ENCODE peak calls at places on chromosomes 6 and 20, in six cellular contexts. Y, V, F, W, P and S are unnamed samples.

GRCh38 chr6:16766043-16766521 is 4.8 kb upstream of the ATXN1 start:
- DNase-seq in Y (peak; percentile 83), V (peak; percentile 98), F (peak; percentile 58), W (no peak), P (peak; percentile 95), S (no peak)

GRCh38 chr6:154469306-154469935 is 41.1 kb downstream of the CNKSR3 start:
- DNase-seq in Y (no peak), V (no peak), F (no peak), W (no peak), P (no peak), S (no peak)

GRCh38 chr6:57097596-57097995 is 7.6 kb downstream of the ZNF451 start:
- DNase-seq in Y (no peak), V (no peak), F (peak; percentile 48), W (no peak), P (peak; percentile 17), S (no peak)

GRCh38 chr6:140281236-140281635 is 906.8 kb upstream of the CITED2 start:
- DNase-seq in Y (no peak), V (no peak), F (no peak), W (no peak), P (no peak), S (no peak)

GRCh38 chr20:59664389-59665055 is 60.2 kb downstream of the PHACTR3 start:
- DNase-seq in Y (no peak), V (no peak), F (no peak), W (no peak), P (no peak), S (no peak)

GRCh38 chr6:138724015-138724414 is 49.6 kb upstream of the CCDC28A start:
- DNase-seq in Y (peak; percentile 28), V (no peak), F (peak; percentile 91), W (peak; percentile 14), P (peak; percentile 82), S (peak; percentile 60)

GRCh38 chr6:132651062-132651461 is 7.9 kb downstream of the TAAR1 start:
- DNase-seq in Y (no peak), V (no peak), F (no peak), W (no peak), P (no peak), S (no peak)

GRCh38 chr6:149965191-149966020 is 1.7 kb downstream of the ULBP1 start:
- DNase-seq in Y (no peak), V (no peak), F (peak; percentile 23), W (no peak), P (no peak), S (no peak)

GRCh38 chr6:7051780-7052440 is 55.9 kb upstream of the RREB1 start:
- DNase-seq in Y (no peak), V (no peak), F (peak; percentile 56), W (peak; percentile 71), P (peak; percentile 9), S (no peak)

GRCh38 chr20:56627122-56628014 is 1.7 kb upstream of the TFAP2C start:
- DNase-seq in Y (no peak), V (no peak), F (no peak), W (no peak), P (no peak), S (no peak)

GRCh38 chr20:42204261-42204660 is 586.1 kb upstream of the CHD6 start:
- DNase-seq in Y (no peak), V (no peak), F (no peak), W (peak; percentile 7), P (no peak), S (no peak)

GRCh38 chr6:1787109-1787466 is 177.4 kb downstream of the FOXC1 start:
- DNase-seq in Y (no peak), V (no peak), F (no peak), W (no peak), P (no peak), S (no peak)

GRCh38 chr6:157512081-157512682 is 131.2 kb downstream of the ZDHHC14 start:
- DNase-seq in Y (no peak), V (no peak), F (no peak), W (no peak), P (no peak), S (no peak)

GRCh38 chr20:46213946-46214830 is 94.1 kb downstream of the CDH22 start:
- DNase-seq in Y (no peak), V (no peak), F (no peak), W (peak; percentile 12), P (no peak), S (no peak)

GRCh38 chr6:22322103-22322882 is 25.5 kb upstream of the PRL start:
- DNase-seq in Y (no peak), V (no peak), F (peak; percentile 70), W (no peak), P (no peak), S (no peak)

GRCh38 chr20:25237610-25238318 is 10.1 kb upstream of the PYGB start:
- DNase-seq in Y (peak; percentile 94), V (peak; percentile 99), F (peak; percentile 99), W (no peak), P (peak; percentile 99), S (peak; percentile 96)

GRCh38 chr6:119672725-119673124 is 323.2 kb upstream of the MAN1A1 start:
- DNase-seq in Y (no peak), V (no peak), F (no peak), W (no peak), P (no peak), S (no peak)

GRCh38 chr6:87408721-87409155 is 966 bp downstream of the CFAP206 start:
- DNase-seq in Y (no peak), V (no peak), F (no peak), W (no peak), P (no peak), S (no peak)

GRCh38 chr6:87407531-87407895 is 259 bp upstream of the CFAP206 start:
- DNase-seq in Y (peak; percentile 12), V (no peak), F (peak; percentile 63), W (no peak), P (peak; percentile 51), S (no peak)

DNA sequence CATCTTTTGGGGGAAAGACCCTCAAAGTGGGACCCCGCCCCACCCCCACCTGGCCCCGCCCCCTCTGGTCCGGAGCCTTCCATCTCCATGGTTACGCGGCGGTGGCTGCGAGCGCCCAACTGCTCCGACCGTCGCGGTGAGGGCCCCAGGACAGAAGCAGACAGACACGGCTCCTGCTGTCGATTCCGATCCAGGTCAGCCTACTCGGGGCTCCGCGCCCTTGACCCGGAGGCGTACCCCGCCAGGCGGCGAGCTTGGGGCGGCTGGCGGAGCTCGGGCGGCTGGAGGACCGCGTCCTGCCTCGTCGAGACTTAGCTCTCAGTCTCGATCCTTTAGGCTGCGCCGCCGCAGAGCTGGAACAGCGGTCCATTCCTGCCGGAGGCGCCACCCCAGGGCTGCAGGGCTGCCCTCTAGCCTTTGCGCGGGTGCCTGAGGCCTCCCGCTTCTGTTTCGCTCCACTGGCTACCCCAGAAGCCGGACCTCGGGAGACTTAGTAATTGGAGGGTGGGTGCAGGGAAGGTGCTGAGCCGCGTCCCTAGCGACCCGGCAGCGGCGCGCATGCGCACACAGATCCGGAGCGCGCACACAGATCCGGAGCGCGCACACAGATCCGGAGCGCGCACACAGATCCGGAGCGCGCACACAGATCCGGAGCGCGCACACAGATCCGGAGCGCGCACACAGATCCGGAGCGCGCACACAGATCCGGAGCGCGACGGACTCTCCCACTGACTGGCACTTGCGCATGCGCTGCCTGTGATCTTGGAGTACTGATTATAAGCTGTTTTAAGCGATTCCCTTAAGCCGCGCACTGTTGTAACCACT is at the start of gene CFAP206:
- DNase-seq in Y (peak; percentile 73), V (peak; percentile 42), F (peak; percentile 93), W (peak; percentile 80), P (peak; percentile 71), S (peak; percentile 69)
- TF ChIP-seq CTCF in Y (no peak), V (peak; percentile 14), F (peak; percentile 25), W (no peak), P (no peak), S (peak; percentile 17)

DNA sequence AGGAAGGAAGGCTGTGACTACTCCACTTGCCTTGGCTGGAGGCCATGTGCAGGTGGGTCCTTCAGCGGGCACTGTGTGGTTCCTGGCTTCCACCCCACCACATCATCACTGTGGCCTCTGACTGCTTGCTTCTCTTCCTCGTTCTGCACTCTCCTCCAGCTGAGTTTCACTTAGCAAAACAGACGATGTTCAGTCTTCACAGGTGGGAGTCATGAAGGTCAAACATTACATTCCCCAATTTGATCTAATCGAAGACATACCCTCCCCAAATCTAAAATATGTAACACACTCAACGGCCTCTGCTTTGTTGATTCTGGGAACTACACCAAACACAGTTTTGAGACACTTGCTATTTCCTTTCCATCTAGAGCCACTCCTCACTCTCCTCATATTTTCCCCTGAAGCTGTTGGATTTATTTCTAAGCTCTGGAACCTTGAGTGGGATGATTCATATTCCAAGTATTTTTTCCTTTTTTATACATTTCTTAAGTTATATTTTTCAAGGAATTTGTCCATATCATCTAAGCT is 132.5 kb upstream of the FOXA2 start:
- DNase-seq in Y (no peak), V (no peak), F (peak; percentile 42), W (no peak), P (no peak), S (no peak)
- H3K4me3 ChIP-seq in Y (no peak overlapping the region), V (no peak overlapping the region), F (no peak overlapping the region), W (no peak overlapping the region), P (no peak overlapping the region), S (no peak overlapping the region)

DNA sequence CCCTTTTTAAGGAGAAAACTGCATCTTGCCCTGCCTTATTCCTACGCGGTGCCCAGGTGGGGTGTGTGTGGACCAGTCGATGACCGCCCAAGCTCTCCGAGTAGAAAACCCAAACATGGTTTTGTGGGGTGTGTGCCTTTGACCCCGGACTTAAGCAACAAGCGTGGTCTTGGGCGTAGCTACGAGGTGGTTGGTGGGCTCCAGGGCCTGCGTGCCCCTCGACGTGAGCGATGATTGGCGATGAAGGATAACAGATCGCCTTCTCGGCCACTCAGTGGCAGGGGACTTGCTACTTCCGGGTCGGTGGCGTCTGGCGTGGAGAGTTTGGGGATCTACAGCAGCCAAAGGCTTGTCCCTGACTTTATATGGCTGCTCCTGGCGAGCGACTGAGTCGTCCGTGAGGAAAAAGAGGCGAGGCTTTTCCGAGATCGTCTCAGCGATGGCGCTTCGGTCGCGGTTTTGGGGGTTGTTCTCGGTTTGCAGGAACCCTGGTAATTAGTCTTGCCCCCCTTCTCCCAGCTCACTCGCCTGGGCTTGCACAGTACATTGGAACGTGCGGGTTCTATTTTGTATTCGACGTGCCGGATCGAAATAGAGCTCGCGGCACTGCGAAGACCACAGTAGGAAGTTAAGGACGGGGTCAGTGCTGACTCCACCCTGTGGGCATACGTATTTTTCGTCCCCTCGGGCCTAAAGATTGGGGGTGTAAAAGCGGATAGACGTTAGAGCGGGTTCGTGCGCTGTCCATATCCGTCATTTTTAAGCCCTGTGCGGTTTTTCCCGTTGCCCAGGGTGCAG is at the start of gene MRPL18:
- DNase-seq in Y (peak; percentile 97), V (peak; percentile 94), F (peak; percentile 99), W (peak; percentile 91), P (peak; percentile 97), S (peak; percentile 95)
- TF ChIP-seq CTCF in Y (no peak), V (no peak), F (no peak), W (no peak), P (no peak), S (no peak)

DNA sequence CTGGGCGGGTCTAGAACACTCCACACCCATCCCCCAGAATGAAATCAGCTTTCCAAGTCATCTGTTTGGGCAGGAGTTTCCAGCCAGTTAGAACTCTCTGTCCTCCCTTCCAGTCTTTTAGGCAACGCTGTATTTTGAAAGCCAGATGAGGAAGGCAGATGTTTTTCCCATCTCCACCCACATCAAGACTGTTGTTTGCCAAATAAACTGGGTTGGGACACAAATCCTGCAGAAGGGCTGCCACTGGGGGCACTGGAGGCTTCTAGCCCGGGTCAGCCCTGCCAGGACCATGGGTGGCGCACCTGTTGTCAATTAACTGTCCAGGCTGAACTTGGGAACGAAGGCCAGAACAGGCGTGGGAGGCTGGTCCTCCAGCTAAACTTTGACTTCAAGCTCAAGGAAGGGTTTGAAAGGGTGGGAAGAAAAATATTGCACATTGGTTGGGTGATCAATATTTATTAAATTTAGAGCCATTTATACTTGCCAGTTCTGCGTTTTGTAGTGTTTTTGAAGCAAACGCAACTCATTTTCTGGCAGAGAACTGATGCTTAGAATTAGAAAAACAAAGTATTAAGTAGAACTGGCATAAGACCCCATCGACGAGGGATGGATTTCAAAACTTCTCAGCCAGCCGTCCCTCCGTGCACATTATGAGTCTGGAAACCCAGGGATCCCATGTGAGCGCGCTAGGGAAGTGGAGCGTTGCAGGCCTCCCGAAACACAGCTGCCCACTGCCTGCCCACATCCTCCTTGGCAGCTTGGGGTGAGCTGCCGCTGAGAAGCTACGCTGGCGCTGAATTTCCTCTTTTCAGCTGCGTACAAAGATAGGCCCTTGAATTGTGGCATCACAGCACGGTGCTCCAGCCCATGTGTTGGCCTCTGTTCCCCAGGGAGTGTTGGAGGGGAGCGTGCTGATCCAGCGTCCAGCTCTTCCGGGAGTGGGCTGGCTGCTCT is 297.4 kb downstream of the QKI start:
- DNase-seq in Y (no peak), V (peak; percentile 59), F (no peak), W (peak; percentile 41), P (no peak), S (no peak)
- H3K4me3 ChIP-seq in Y (no peak overlapping the region), V (no peak overlapping the region), F (no peak overlapping the region), W (no peak overlapping the region), P (no peak overlapping the region), S (no peak overlapping the region)